ENCODE peak calls at places on chromosomes 1 and 21, in four cellular contexts. One of them, this sample, is unnamed. For H3K27me3, the result is how much of the 10 kb centered on the place peaks cover.

GRCh38 chr1:208917719-208918118 is 665.8 kb upstream of the CAMK1G start:
- DNase-seq in AG04450: no peak
- DNase-seq in breast epithelium: no peak
- DNase-seq in left ventricle myocardium inferior: no peak
- DNase-seq in this sample: no peak

GRCh38 chr1:101338714-101339430 is 102.1 kb downstream of the S1PR1 start:
- DNase-seq in AG04450: no peak
- DNase-seq in breast epithelium: no peak
- DNase-seq in left ventricle myocardium inferior: no peak
- DNase-seq in this sample: no peak

GRCh38 chr1:155077346-155077745 is 1.3 kb upstream of the EFNA3 start:
- DNase-seq in AG04450: no peak
- DNase-seq in breast epithelium: no peak
- DNase-seq in left ventricle myocardium inferior: no peak
- DNase-seq in this sample: no peak

GRCh38 chr1:53047737-53048344 is 14.2 kb upstream of the PODN start:
- DNase-seq in AG04450: peak
- DNase-seq in breast epithelium: no peak
- DNase-seq in left ventricle myocardium inferior: no peak
- DNase-seq in this sample: no peak

GRCh38 chr1:245751671-245752070 is 596.9 kb downstream of the KIF26B start:
- DNase-seq in AG04450: no peak
- DNase-seq in breast epithelium: no peak
- DNase-seq in left ventricle myocardium inferior: no peak
- DNase-seq in this sample: no peak

GRCh38 chr1:248821641-248822040 is 4.1 kb downstream of the SH3BP5L start:
- DNase-seq in AG04450: no peak
- DNase-seq in breast epithelium: no peak
- DNase-seq in left ventricle myocardium inferior: no peak
- DNase-seq in this sample: no peak

GRCh38 chr1:101993703-101994102 is 3.0 kb downstream of the OLFM3 start:
- DNase-seq in AG04450: no peak
- DNase-seq in breast epithelium: no peak
- DNase-seq in left ventricle myocardium inferior: no peak
- DNase-seq in this sample: no peak

GRCh38 chr1:205069371-205070125 is 14.7 kb downstream of the TMEM81 start:
- DNase-seq in AG04450: no peak
- DNase-seq in breast epithelium: no peak
- DNase-seq in left ventricle myocardium inferior: no peak
- DNase-seq in this sample: peak

GRCh38 chr1:201053155-201053860 is 29.8 kb upstream of the KIF21B start:
- DNase-seq in AG04450: no peak
- DNase-seq in breast epithelium: no peak
- DNase-seq in left ventricle myocardium inferior: no peak
- DNase-seq in this sample: no peak

GRCh38 chr1:154423303-154423987 is 18.3 kb downstream of the IL6R start:
- DNase-seq in AG04450: no peak
- DNase-seq in breast epithelium: no peak
- DNase-seq in left ventricle myocardium inferior: no peak
- DNase-seq in this sample: no peak

GRCh38 chr1:1924378-1924777 is 5.3 kb upstream of the TMEM52 start:
- DNase-seq in AG04450: no peak
- DNase-seq in breast epithelium: no peak
- DNase-seq in left ventricle myocardium inferior: no peak
- DNase-seq in this sample: no peak

GRCh38 chr21:27346041-27346448 is 379.2 kb upstream of the ADAMTS5 start:
- DNase-seq in AG04450: no peak
- DNase-seq in breast epithelium: no peak
- DNase-seq in left ventricle myocardium inferior: no peak
- DNase-seq in this sample: no peak

GRCh38 chr1:15994590-15995351 is 9.3 kb upstream of the SRARP start:
- DNase-seq in AG04450: no peak
- DNase-seq in breast epithelium: no peak
- DNase-seq in left ventricle myocardium inferior: peak
- DNase-seq in this sample: peak

GRCh38 chr1:225409051-225409450 is 18.8 kb downstream of the LBR start:
- DNase-seq in AG04450: no peak
- DNase-seq in breast epithelium: no peak
- DNase-seq in left ventricle myocardium inferior: no peak
- DNase-seq in this sample: no peak

GRCh38 chr21:41966872-41967621 is 13.2 kb upstream of the C2CD2 start:
- DNase-seq in AG04450: no peak
- DNase-seq in breast epithelium: peak
- DNase-seq in left ventricle myocardium inferior: no peak
- DNase-seq in this sample: no peak

GRCh38 chr1:9495854-9496374 is 43.4 kb upstream of the SLC25A33 start:
- DNase-seq in AG04450: no peak
- DNase-seq in breast epithelium: no peak
- DNase-seq in left ventricle myocardium inferior: no peak
- DNase-seq in this sample: no peak

GRCh38 chr1:198538579-198539364 is 1.7 kb downstream of the ATP6V1G3 start:
- DNase-seq in AG04450: no peak
- DNase-seq in breast epithelium: no peak
- DNase-seq in left ventricle myocardium inferior: no peak
- DNase-seq in this sample: no peak

GRCh38 chr1:153827168-153827964 is 52.2 kb downstream of the SLC27A3 start:
- DNase-seq in AG04450: no peak
- DNase-seq in breast epithelium: no peak
- DNase-seq in left ventricle myocardium inferior: no peak
- DNase-seq in this sample: no peak

GRCh38 chr1:223135176-223135575 is 7.9 kb downstream of the TLR5 start:
- DNase-seq in AG04450: no peak
- DNase-seq in breast epithelium: no peak
- DNase-seq in left ventricle myocardium inferior: peak
- DNase-seq in this sample: peak

GRCh38 chr1:52662645-52663313 is 29.8 kb downstream of the SHISAL2A start:
- DNase-seq in AG04450: no peak
- DNase-seq in breast epithelium: no peak
- DNase-seq in left ventricle myocardium inferior: no peak
- DNase-seq in this sample: no peak

GRCh38 chr1:246705368-246705767 is 18.8 kb upstream of the SCCPDH start:
- DNase-seq in AG04450: peak
- DNase-seq in breast epithelium: no peak
- DNase-seq in left ventricle myocardium inferior: no peak
- DNase-seq in this sample: no peak

GRCh38 chr1:96581786-96582185 is 139.8 kb upstream of the PTBP2 start:
- DNase-seq in AG04450: no peak
- DNase-seq in breast epithelium: no peak
- DNase-seq in left ventricle myocardium inferior: no peak
- DNase-seq in this sample: no peak

GRCh38 chr1:155022927-155023236 is 10.7 kb downstream of the DCST2 start:
- DNase-seq in AG04450: no peak
- DNase-seq in breast epithelium: no peak
- DNase-seq in left ventricle myocardium inferior: no peak
- DNase-seq in this sample: peak

GRCh38 chr1:192698731-192699130 is 62.8 kb downstream of the RGS13 start:
- DNase-seq in AG04450: no peak
- DNase-seq in breast epithelium: no peak
- DNase-seq in left ventricle myocardium inferior: no peak
- DNase-seq in this sample: no peak

GRCh38 chr1:39407889-39408640 is 83.4 kb upstream of the BMP8A start:
- DNase-seq in AG04450: no peak
- DNase-seq in breast epithelium: no peak
- DNase-seq in left ventricle myocardium inferior: no peak
- DNase-seq in this sample: no peak

GRCh38 chr21:44296103-44296519 is 3.7 kb upstream of the PFKL start:
- DNase-seq in AG04450: no peak
- DNase-seq in breast epithelium: no peak
- DNase-seq in left ventricle myocardium inferior: no peak
- DNase-seq in this sample: no peak

GRCh38 chr1:16618719-16619118 is 5.4 kb upstream of the NBPF1 start:
- DNase-seq in AG04450: no peak
- DNase-seq in breast epithelium: peak
- DNase-seq in left ventricle myocardium inferior: no peak
- DNase-seq in this sample: peak

GRCh38 chr1:171655215-171656116 is 3.0 kb upstream of the MYOC start:
- DNase-seq in AG04450: no peak
- DNase-seq in breast epithelium: no peak
- DNase-seq in left ventricle myocardium inferior: peak
- DNase-seq in this sample: peak

GRCh38 chr1:155010211-155010918 is 7.8 kb downstream of the ZBTB7B start:
- DNase-seq in AG04450: no peak
- DNase-seq in breast epithelium: no peak
- DNase-seq in left ventricle myocardium inferior: no peak
- DNase-seq in this sample: no peak

GRCh38 chr1:232046531-232047283 is 420.1 kb downstream of the DISC1 start:
- DNase-seq in AG04450: no peak
- DNase-seq in breast epithelium: no peak
- DNase-seq in left ventricle myocardium inferior: no peak
- DNase-seq in this sample: no peak

GRCh38 chr1:153617677-153618076 is 1.6 kb upstream of the S100A14 start:
- DNase-seq in AG04450: no peak
- DNase-seq in breast epithelium: peak
- DNase-seq in left ventricle myocardium inferior: no peak
- DNase-seq in this sample: no peak

GRCh38 chr1:219120625-219121544 is 52.8 kb upstream of the LYPLAL1 start:
- DNase-seq in AG04450: peak
- DNase-seq in breast epithelium: no peak
- DNase-seq in left ventricle myocardium inferior: no peak
- DNase-seq in this sample: peak

GRCh38 chr1:56927986-56928385 is 37.8 kb downstream of the C8B start:
- DNase-seq in AG04450: no peak
- DNase-seq in breast epithelium: no peak
- DNase-seq in left ventricle myocardium inferior: no peak
- DNase-seq in this sample: no peak

GRCh38 chr21:26954591-26955214 is 12.2 kb downstream of the ADAMTS5 start:
- DNase-seq in AG04450: no peak
- DNase-seq in breast epithelium: no peak
- DNase-seq in left ventricle myocardium inferior: no peak
- DNase-seq in this sample: no peak

GRCh38 chr1:18630511-18631495 is at the start of gene PAX7:
- DNase-seq in AG04450: no peak
- DNase-seq in breast epithelium: no peak
- DNase-seq in left ventricle myocardium inferior: no peak
- DNase-seq in this sample: no peak

GRCh38 chr1:18632218-18632588 is 1.6 kb downstream of the PAX7 start:
- DNase-seq in AG04450: no peak
- DNase-seq in breast epithelium: no peak
- DNase-seq in left ventricle myocardium inferior: no peak
- DNase-seq in this sample: no peak

GRCh38 chr1:18629659-18630510 is 761 bp upstream of the PAX7 start:
- DNase-seq in AG04450: no peak
- DNase-seq in breast epithelium: no peak
- DNase-seq in left ventricle myocardium inferior: no peak
- DNase-seq in this sample: no peak

GRCh38 chr1:18631496-18632217 is 1.0 kb downstream of the PAX7 start:
- DNase-seq in AG04450: no peak
- DNase-seq in breast epithelium: no peak
- DNase-seq in left ventricle myocardium inferior: no peak
- DNase-seq in this sample: no peak

DNA sequence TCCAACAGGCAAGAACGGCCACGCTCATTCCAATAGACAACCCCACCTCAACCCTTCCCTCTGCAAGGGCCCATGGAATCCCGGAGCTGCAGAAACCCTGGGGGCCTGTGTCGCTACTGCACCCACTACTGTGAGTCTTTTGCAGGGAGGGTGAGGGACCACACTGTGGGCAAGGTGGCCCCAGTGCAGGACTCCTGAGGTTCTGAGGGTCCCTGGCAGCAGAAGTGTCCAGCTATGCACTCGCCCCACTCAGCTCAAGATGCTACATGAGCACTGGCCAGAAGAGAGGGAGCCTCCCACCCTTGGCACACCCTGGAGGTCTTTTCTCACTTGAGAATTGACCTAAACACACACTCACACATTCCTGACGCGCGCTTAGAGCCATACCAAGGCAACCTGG is 2.1 kb upstream of the PAX7 start:
- DNase-seq in AG04450: no peak
- DNase-seq in breast epithelium: no peak
- DNase-seq in left ventricle myocardium inferior: no peak
- DNase-seq in this sample: no peak
- H3K27me3 ChIP-seq in AG04450: half or more
- H3K27me3 ChIP-seq in breast epithelium: under half
- H3K27me3 ChIP-seq in left ventricle myocardium inferior: half or more
- H3K27me3 ChIP-seq in this sample: under half

GRCh38 chr1:81224222-81224621 is 576.5 kb upstream of the ADGRL2 start:
- DNase-seq in AG04450: no peak
- DNase-seq in breast epithelium: no peak
- DNase-seq in left ventricle myocardium inferior: no peak
- DNase-seq in this sample: no peak

GRCh38 chr1:81225769-81226602 is 574.7 kb upstream of the ADGRL2 start:
- DNase-seq in AG04450: no peak
- DNase-seq in breast epithelium: no peak
- DNase-seq in left ventricle myocardium inferior: no peak
- DNase-seq in this sample: no peak

GRCh38 chr1:81228926-81229325 is 571.8 kb upstream of the ADGRL2 start:
- DNase-seq in AG04450: no peak
- DNase-seq in breast epithelium: no peak
- DNase-seq in left ventricle myocardium inferior: no peak
- DNase-seq in this sample: no peak

GRCh38 chr1:81230983-81231728 is 569.6 kb upstream of the ADGRL2 start:
- DNase-seq in AG04450: no peak
- DNase-seq in breast epithelium: no peak
- DNase-seq in left ventricle myocardium inferior: no peak
- DNase-seq in this sample: no peak

GRCh38 chr1:81226603-81226928 is 574.2 kb upstream of the ADGRL2 start:
- DNase-seq in AG04450: no peak
- DNase-seq in breast epithelium: no peak
- DNase-seq in left ventricle myocardium inferior: no peak
- DNase-seq in this sample: no peak
- H3K27me3 ChIP-seq in AG04450: under half
- H3K27me3 ChIP-seq in breast epithelium: under half
- H3K27me3 ChIP-seq in left ventricle myocardium inferior: under half
- H3K27me3 ChIP-seq in this sample: under half

DNA sequence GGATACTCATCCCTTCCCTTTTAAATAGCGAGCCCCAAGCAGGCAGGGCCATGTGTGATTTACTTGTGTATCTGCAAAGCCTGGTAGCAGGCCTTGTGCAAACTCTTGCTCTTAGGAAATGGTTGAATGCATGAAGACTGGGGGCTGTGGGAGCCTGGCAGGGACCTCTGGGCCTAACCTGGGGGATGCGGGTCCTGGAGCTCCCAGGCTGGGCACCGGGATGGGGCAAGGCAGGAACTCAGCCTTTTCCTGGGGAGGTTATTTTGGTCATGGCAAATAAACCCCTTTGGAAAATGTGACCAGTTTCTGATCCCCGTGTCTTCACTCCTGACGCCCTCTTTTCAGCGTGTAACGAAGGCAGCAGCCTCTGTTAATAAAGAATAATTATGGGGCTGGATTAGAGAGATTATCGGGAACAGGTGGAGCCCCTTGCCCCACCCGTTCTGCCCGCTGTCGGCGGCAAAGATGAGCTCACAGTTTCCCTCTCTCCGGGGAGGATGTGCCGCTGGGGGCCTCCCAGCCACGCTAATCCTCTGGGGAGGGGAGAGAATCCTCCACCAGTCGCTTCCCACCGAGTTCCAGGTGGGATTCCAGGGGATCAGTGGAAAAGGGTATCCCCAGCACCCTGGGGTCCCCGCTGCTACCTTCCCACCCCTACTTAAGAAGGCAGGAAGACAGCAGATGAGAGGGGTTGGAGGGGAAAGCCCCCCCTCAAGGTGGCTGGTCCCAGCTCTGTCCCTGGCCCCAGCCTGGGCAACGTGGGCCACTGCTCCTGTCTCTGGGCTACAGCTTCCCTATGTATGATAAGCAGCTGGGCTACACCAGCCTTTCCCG is 69.7 kb upstream of the WNT4 start:
- DNase-seq in AG04450: no peak
- DNase-seq in breast epithelium: no peak
- DNase-seq in left ventricle myocardium inferior: no peak
- DNase-seq in this sample: no peak
- H3K27me3 ChIP-seq in AG04450: half or more
- H3K27me3 ChIP-seq in breast epithelium: under half
- H3K27me3 ChIP-seq in left ventricle myocardium inferior: half or more
- H3K27me3 ChIP-seq in this sample: under half

GRCh38 chr1:30315185-30315960 is 408.0 kb downstream of the MATN1 start:
- DNase-seq in AG04450: no peak
- DNase-seq in breast epithelium: no peak
- DNase-seq in left ventricle myocardium inferior: no peak
- DNase-seq in this sample: no peak
- H3K27me3 ChIP-seq in AG04450: under half
- H3K27me3 ChIP-seq in breast epithelium: under half
- H3K27me3 ChIP-seq in left ventricle myocardium inferior: half or more
- H3K27me3 ChIP-seq in this sample: under half